ENCODE peak calls at places on chromosome 21, in seven cellular contexts. O is SK-N-SH, C is K562, X is HCT116, T is H1, K is HepG2, L is GM12878. B is an unnamed sample.
A peak's percentile ranks its signal among the peaks of the same experiment; 100 is the strongest.

GRCh38 chr21:15445327-15445726 is 284.5 kb upstream of the USP25 start:
- DNase-seq in O (no peak), C (no peak), X (no peak), T (no peak), K (no peak), L (peak; percentile 19), B (no peak)

GRCh38 chr21:25625036-25625435 is 14.0 kb upstream of the JAM2 start:
- DNase-seq in O (no peak), C (no peak), X (no peak), T (no peak), K (no peak), L (no peak), B (no peak)

GRCh38 chr21:34524671-34525601 is 12.9 kb upstream of the KCNE1 start:
- DNase-seq in O (no peak), C (no peak), X (no peak), T (peak; percentile 71), K (no peak), L (no peak), B (no peak)

GRCh38 chr21:35616090-35616489 is 444.2 kb downstream of the SETD4 start:
- DNase-seq in O (no peak), C (no peak), X (peak; percentile 3), T (no peak), K (no peak), L (no peak), B (no peak)

GRCh38 chr21:37751268-37751975 is 164.8 kb downstream of the KCNJ6 start:
- DNase-seq in O (no peak), C (no peak), X (no peak), T (no peak), K (peak; percentile 68), L (no peak), B (no peak)

GRCh38 chr21:15732290-15732995 is 2.7 kb downstream of the USP25 start:
- DNase-seq in O (no peak), C (no peak), X (no peak), T (no peak), K (peak; percentile 55), L (peak; percentile 57), B (no peak)

GRCh38 chr21:36704281-36704957 is 5.5 kb downstream of the SIM2 start:
- DNase-seq in O (peak; percentile 49), C (no peak), X (no peak), T (peak; percentile 66), K (no peak), L (no peak), B (no peak)

GRCh38 chr21:21177353-21177986 is 179.3 kb downstream of the NCAM2 start:
- DNase-seq in O (no peak), C (no peak), X (no peak), T (no peak), K (no peak), L (no peak), B (no peak)

GRCh38 chr21:30430170-30430655 is at the start of gene KRTAP13-4:
- DNase-seq in O (no peak), C (no peak), X (no peak), T (no peak), K (no peak), L (no peak), B (no peak)

GRCh38 chr21:25296239-25296638 is 311.0 kb downstream of the MRPL39 start:
- DNase-seq in O (no peak), C (no peak), X (no peak), T (no peak), K (no peak), L (no peak), B (no peak)

GRCh38 chr21:16427587-16428087 is 697.9 kb downstream of the USP25 start:
- DNase-seq in O (no peak), C (no peak), X (no peak), T (no peak), K (no peak), L (no peak), B (no peak)

GRCh38 chr21:32578107-32578691 is 7.1 kb downstream of the TCP10L start:
- DNase-seq in O (peak; percentile 44), C (peak; percentile 53), X (peak; percentile 18), T (peak; percentile 70), K (no peak), L (no peak), B (peak; percentile 39)

GRCh38 chr21:14084068-14084501 is 126.7 kb downstream of the LIPI start:
- DNase-seq in O (no peak), C (no peak), X (no peak), T (no peak), K (no peak), L (no peak), B (no peak)

GRCh38 chr21:40595806-40596205 is 251.2 kb downstream of the DSCAM start:
- DNase-seq in O (no peak), C (no peak), X (no peak), T (no peak), K (no peak), L (no peak), B (no peak)

GRCh38 chr21:15293251-15293650 is 228.5 kb upstream of the NRIP1 start:
- DNase-seq in O (no peak), C (no peak), X (peak; percentile 15), T (no peak), K (peak; percentile 30), L (no peak), B (peak; percentile 74)

GRCh38 chr21:24852610-24853195 is 754.6 kb downstream of the MRPL39 start:
- DNase-seq in O (no peak), C (no peak), X (no peak), T (no peak), K (no peak), L (no peak), B (no peak)

GRCh38 chr21:43930074-43930847 is 65.2 kb downstream of the AGPAT3 start:
- DNase-seq in O (no peak), C (no peak), X (no peak), T (no peak), K (no peak), L (no peak), B (no peak)

GRCh38 chr21:35868005-35868868 is 192.1 kb downstream of the SETD4 start:
- DNase-seq in O (no peak), C (no peak), X (no peak), T (no peak), K (no peak), L (no peak), B (no peak)

GRCh38 chr21:37087188-37087587 is 14.1 kb downstream of the TTC3 start:
- DNase-seq in O (no peak), C (peak; percentile 28), X (peak; percentile 29), T (no peak), K (no peak), L (no peak), B (no peak)

GRCh38 chr21:26385721-26386120 is 187.4 kb downstream of the CYYR1 start:
- DNase-seq in O (no peak), C (no peak), X (no peak), T (no peak), K (no peak), L (no peak), B (no peak)

GRCh38 chr21:34916446-34916845 is 132.7 kb downstream of the RUNX1 start:
- DNase-seq in O (no peak), C (no peak), X (no peak), T (no peak), K (no peak), L (no peak), B (no peak)

GRCh38 chr21:16304700-16305099 is 574.9 kb downstream of the USP25 start:
- DNase-seq in O (no peak), C (no peak), X (no peak), T (no peak), K (no peak), L (no peak), B (no peak)

GRCh38 chr21:45980697-45981096 is 873 bp upstream of the COL6A1 start:
- DNase-seq in O (no peak), C (no peak), X (no peak), T (no peak), K (no peak), L (no peak), B (no peak)
- H3K4me1 ChIP-seq in O (peaks cover 32% of the 10 kb centered on the region), C (peaks cover 46% of the 10 kb centered on the region), X (peaks cover 35% of the 10 kb centered on the region), T (peaks cover 15% of the 10 kb centered on the region), K (peaks cover 17% of the 10 kb centered on the region), L (no peaks in the 10 kb centered on the region), B (peaks cover 18% of the 10 kb centered on the region)

GRCh38 chr21:42690586-42690985 is 37.2 kb downstream of the PDE9A start:
- DNase-seq in O (no peak), C (no peak), X (no peak), T (no peak), K (no peak), L (no peak), B (no peak)

GRCh38 chr21:42688226-42688840 is 34.9 kb downstream of the PDE9A start:
- DNase-seq in O (no peak), C (no peak), X (no peak), T (no peak), K (no peak), L (no peak), B (no peak)

GRCh38 chr21:42685954-42686500 is 32.6 kb downstream of the PDE9A start:
- DNase-seq in O (no peak), C (no peak), X (no peak), T (no peak), K (no peak), L (no peak), B (no peak)

GRCh38 chr21:42687796-42688195 is 34.4 kb downstream of the PDE9A start:
- DNase-seq in O (no peak), C (no peak), X (no peak), T (no peak), K (no peak), L (no peak), B (no peak)

DNA sequence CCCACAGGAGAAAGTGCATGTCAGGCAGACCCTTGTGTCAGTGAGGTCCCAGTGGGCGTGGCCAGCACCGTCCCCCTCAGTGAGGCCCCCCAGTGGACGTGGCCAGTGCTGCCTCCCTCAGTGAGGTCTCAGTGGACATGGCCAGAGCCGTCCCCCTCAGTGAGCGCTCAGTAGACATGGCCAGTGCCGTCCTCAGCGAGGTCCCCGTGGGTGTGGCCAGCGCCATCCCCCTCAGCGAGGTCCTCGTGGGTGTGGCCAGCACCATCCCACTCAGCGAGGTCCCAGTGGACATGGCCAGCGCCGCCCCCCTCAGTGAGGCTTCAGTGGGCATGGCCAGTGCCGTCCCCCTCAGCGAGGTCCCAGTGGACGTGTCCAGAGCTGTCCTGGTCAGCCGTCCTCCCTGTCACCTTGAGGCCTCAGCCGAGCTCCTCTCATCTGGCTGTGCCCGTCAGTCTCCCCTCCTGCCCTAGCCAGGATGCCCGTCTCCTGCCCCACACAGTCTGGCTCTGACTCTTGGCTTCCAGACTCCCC is 35.5 kb downstream of the PDE9A start:
- DNase-seq in O (peak; percentile 57), C (peak; percentile 70), X (no peak), T (no peak), K (no peak), L (no peak), B (no peak)
- TF ChIP-seq YY1 in O (no peak), C (no peak), X (no peak), T (no peak), K (no peak), L (no peak), B (no peak)

GRCh38 chr21:45404726-45405270 is at the start of gene COL18A1:
- DNase-seq in O (peak; percentile 98), C (peak; percentile 94), X (no peak), T (peak; percentile 86), K (no peak), L (no peak), B (no peak)
- H3K4me1 ChIP-seq in O (peaks cover 39% of the 10 kb centered on the region), C (peaks cover 64% of the 10 kb centered on the region), X (peaks cover 33% of the 10 kb centered on the region), T (peaks cover 40% of the 10 kb centered on the region), K (peaks cover 47% of the 10 kb centered on the region), L (no peaks in the 10 kb centered on the region), B (peaks cover 35% of the 10 kb centered on the region)

DNA sequence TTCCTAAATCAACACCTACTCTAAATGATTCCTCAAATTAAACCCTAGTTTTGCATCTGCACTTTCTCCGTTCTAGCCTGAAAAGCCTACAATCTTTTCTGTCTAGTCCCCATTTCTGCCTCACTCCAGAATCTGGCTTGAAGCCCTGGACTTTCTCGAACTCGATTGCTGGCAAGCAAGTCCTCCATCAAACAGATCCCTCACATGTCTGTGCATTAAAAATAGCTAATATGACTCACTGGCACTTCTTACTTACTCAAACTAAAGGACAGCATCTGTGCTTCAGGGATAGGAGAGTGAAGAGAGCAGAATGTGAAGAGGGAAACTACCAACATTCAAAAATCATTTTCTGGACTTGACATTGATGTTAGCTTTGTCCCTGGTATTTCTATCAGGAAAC is 51.8 kb upstream of the CXADR start:
- DNase-seq in O (no peak), C (no peak), X (no peak), T (no peak), K (no peak), L (no peak), B (no peak)
- TF ChIP-seq YY1 in O (no peak), C (no peak), X (no peak), T (no peak), K (no peak), L (no peak), B (no peak)

B was measured in NT2/D1.